ENCODE peak calls at places on chromosomes 16 and 17, in four cellular contexts. T is fibroblast of villous mesenchyme, Z is GM23338, L is fibroblast of lung. B is an unnamed sample.

GRCh38 chr16:15483857-15484256 is 49.5 kb downstream of the BMERB1 start:
- DNase-seq in T (no peak), Z (no peak), L (no peak), B (no peak)

GRCh38 chr16:85395913-85396878 is 216.9 kb upstream of the GSE1 start:
- DNase-seq in T (peak), Z (no peak), L (peak), B (peak)

GRCh38 chr16:28218109-28218508 is 6.3 kb upstream of the XPO6 start:
- DNase-seq in T (peak), Z (peak), L (peak), B (peak)

GRCh38 chr16:11687606-11688519 is 19.6 kb downstream of the SNN start:
- DNase-seq in T (no peak), Z (no peak), L (no peak), B (no peak)

GRCh38 chr17:6495450-6496115 is 51.3 kb downstream of the PIMREG start:
- DNase-seq in T (no peak), Z (no peak), L (no peak), B (no peak)

GRCh38 chr16:10033561-10033960 is 148.7 kb downstream of the GRIN2A start:
- DNase-seq in T (no peak), Z (no peak), L (no peak), B (no peak)

GRCh38 chr16:64398795-64399194 is 723.1 kb downstream of the CDH11 start:
- DNase-seq in T (no peak), Z (no peak), L (no peak), B (no peak)

GRCh38 chr16:57503366-57503765 is 17.1 kb upstream of the DOK4 start:
- DNase-seq in T (no peak), Z (peak), L (no peak), B (peak)

GRCh38 chr16:70478912-70479341 is 24.5 kb downstream of the FCSK start:
- DNase-seq in T (no peak), Z (peak), L (peak), B (peak)

GRCh38 chr17:46876353-46876887 is 25.0 kb downstream of the WNT9B start:
- DNase-seq in T (no peak), Z (peak), L (no peak), B (no peak)

GRCh38 chr16:11964761-11965539 is at the start of gene TNFRSF17:
- DNase-seq in T (peak), Z (no peak), L (no peak), B (no peak)

GRCh38 chr17:32160526-32160925 is 18.2 kb downstream of the RHOT1 start:
- DNase-seq in T (no peak), Z (no peak), L (no peak), B (no peak)

GRCh38 chr16:75420987-75421819 is 12.1 kb downstream of the CFDP1 start:
- DNase-seq in T (peak), Z (peak), L (peak), B (peak)

GRCh38 chr17:80457236-80457856 is 19.1 kb downstream of the NPTX1 start:
- DNase-seq in T (no peak), Z (no peak), L (no peak), B (no peak)

GRCh38 chr16:17395849-17396480 is 74.8 kb downstream of the XYLT1 start:
- DNase-seq in T (peak), Z (no peak), L (peak), B (peak)

GRCh38 chr17:36930501-36930900 is 6.8 kb upstream of the LHX1 start:
- DNase-seq in T (no peak), Z (no peak), L (no peak), B (no peak)

GRCh38 chr17:9432867-9433495 is 142.6 kb downstream of the STX8 start:
- DNase-seq in T (peak), Z (no peak), L (peak), B (no peak)

GRCh38 chr17:57911834-57912673 is 43.2 kb downstream of the CUEDC1 start:
- DNase-seq in T (no peak), Z (peak), L (peak), B (peak)

GRCh38 chr17:18967806-18968744 is 16.1 kb downstream of the SLC5A10 start:
- DNase-seq in T (no peak), Z (no peak), L (no peak), B (no peak)

GRCh38 chr16:85313541-85314208 is 201.4 kb upstream of the CIBAR2 start:
- DNase-seq in T (no peak), Z (no peak), L (peak), B (peak)

GRCh38 chr17:9230346-9230745 is 209.0 kb downstream of the NTN1 start:
- DNase-seq in T (peak), Z (no peak), L (peak), B (no peak)

GRCh38 chr16:11379420-11379819 is 34.2 kb downstream of the RMI2 start:
- DNase-seq in T (no peak), Z (no peak), L (no peak), B (peak)

GRCh38 chr16:69286941-69287713 is 24.0 kb upstream of the VPS4A start:
- DNase-seq in T (peak), Z (peak), L (peak), B (peak)

GRCh38 chr16:81647527-81647926 is 131.6 kb upstream of the PLCG2 start:
- DNase-seq in T (no peak), Z (peak), L (peak), B (peak)

GRCh38 chr17:5544115-5544514 is 40.2 kb downstream of the NLRP1 start:
- DNase-seq in T (no peak), Z (no peak), L (no peak), B (no peak)

GRCh38 chr16:54890381-54890780 is 40.3 kb upstream of the IRX5 start:
- DNase-seq in T (no peak), Z (no peak), L (no peak), B (no peak)

GRCh38 chr17:19470529-19471261 is 59.7 kb downstream of the RNF112 start:
- DNase-seq in T (peak), Z (peak), L (peak), B (peak)

GRCh38 chr16:85329059-85329812 is 217.0 kb upstream of the CIBAR2 start:
- DNase-seq in T (no peak), Z (peak), L (no peak), B (no peak)

GRCh38 chr16:56013962-56014552 is 138.9 kb upstream of the CES5A start:
- DNase-seq in T (peak), Z (peak), L (peak), B (peak)

GRCh38 chr17:39751637-39752036 is 13.9 kb downstream of the GRB7 start:
- DNase-seq in T (no peak), Z (no peak), L (no peak), B (no peak)

GRCh38 chr16:12459401-12459791 is 344.3 kb downstream of the CPPED1 start:
- DNase-seq in T (no peak), Z (no peak), L (no peak), B (no peak)

GRCh38 chr16:69412287-69412686 is 12.1 kb upstream of the CYB5B start:
- DNase-seq in T (no peak), Z (no peak), L (peak), B (peak)

GRCh38 chr17:40304464-40304863 is 4.5 kb upstream of the RARA start:
- DNase-seq in T (peak), Z (no peak), L (peak), B (peak)

GRCh38 chr17:65556014-65556909 is 5.2 kb downstream of the AXIN2 start:
- DNase-seq in T (peak), Z (peak), L (peak), B (peak)

GRCh38 chr16:15955425-15955824 is 6.0 kb downstream of the ABCC1 start:
- DNase-seq in T (no peak), Z (no peak), L (no peak), B (no peak)

GRCh38 chr16:83936581-83937165 is 16.4 kb upstream of the OSGIN1 start:
- DNase-seq in T (no peak), Z (no peak), L (no peak), B (no peak)
- TF ChIP-seq CTCF in T (no peak), Z (no peak), L (no peak), B (no peak)

GRCh38 chr16:88811600-88811849 is 203 bp downstream of the APRT start:
- DNase-seq in T (no peak), Z (no peak), L (no peak), B (no peak)

GRCh38 chr16:88810868-88811599 is 694 bp downstream of the APRT start:
- DNase-seq in T (peak), Z (peak), L (peak), B (peak)

GRCh38 chr16:88809068-88809675 is 2.6 kb downstream of the APRT start:
- DNase-seq in T (no peak), Z (no peak), L (no peak), B (no peak)

GRCh38 chr16:88810166-88810867 is 1.4 kb downstream of the APRT start:
- DNase-seq in T (no peak), Z (no peak), L (no peak), B (peak)

DNA sequence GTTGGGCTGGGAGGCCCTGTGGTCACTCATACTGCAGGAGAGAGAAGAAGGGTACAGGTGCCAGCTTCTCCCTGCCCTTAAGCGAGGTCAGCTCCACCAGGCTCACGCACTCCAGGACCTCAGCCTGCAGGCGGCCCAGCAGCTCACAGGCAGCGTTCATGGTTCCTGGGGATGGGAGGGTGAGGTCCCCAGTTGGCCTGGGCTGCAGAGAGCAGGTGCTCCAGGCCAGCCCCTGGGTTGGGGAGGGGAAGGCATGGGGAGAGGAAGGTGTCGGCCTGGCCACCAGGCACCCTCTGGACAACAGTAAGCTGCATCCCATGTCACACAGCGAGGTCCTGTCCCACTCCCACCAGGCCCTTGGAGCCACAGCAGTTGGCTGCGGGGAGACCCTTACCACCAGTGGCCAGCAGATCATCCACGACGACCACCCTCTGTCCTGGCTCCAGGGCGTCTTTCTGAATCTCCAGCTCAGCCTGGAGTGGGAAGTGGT is 2.0 kb downstream of the APRT start:
- DNase-seq in T (no peak), Z (no peak), L (no peak), B (no peak)
- H3K4me3 ChIP-seq in T (no peak), Z (peak), L (no peak), B (peak)

GRCh38 chr16:30985401-30986128 is 558 bp downstream of the HSD3B7 start:
- DNase-seq in T (no peak), Z (peak), L (no peak), B (no peak)
- TF ChIP-seq CTCF in T (no peak), Z (no peak), L (no peak), B (no peak)

GRCh38 chr17:42389135-42389417 is 834 bp upstream of the STAT3 start:
- DNase-seq in T (no peak), Z (no peak), L (no peak), B (no peak)

GRCh38 chr17:42388381-42389134 is at the start of gene STAT3:
- DNase-seq in T (peak), Z (peak), L (peak), B (peak)

GRCh38 chr17:42387221-42387657 is 1.0 kb downstream of the STAT3 start:
- DNase-seq in T (peak), Z (no peak), L (peak), B (peak)

GRCh38 chr17:42387663-42388380 is 420 bp downstream of the STAT3 start:
- DNase-seq in T (no peak), Z (peak), L (peak), B (peak)

GRCh38 chr17:42389902-42390301 is 1.7 kb upstream of the STAT3 start:
- DNase-seq in T (no peak), Z (no peak), L (no peak), B (no peak)
- H3K4me3 ChIP-seq in T (no peak), Z (no peak), L (no peak), B (no peak)

DNA sequence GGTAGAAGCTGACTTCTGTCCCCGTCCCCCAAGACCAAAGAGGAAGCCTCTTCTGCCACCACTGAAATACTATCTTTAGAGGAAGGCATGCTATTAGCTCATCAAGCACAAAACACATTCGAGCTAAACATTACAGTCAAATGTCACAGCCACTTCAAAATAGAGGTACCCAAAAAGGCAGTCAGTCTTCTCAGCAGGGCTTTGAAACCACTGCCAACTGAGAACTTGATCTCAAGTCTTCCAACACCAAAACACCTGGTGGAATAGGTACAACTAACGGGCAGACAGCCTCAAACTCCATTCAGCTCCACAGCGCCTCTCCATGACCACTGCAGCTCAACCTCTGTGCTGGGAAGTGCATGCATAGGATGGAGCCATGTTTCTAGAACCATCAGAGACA is 36.0 kb downstream of the ZFHX3 start:
- DNase-seq in T (no peak), Z (no peak), L (no peak), B (no peak)
- TF ChIP-seq CTCF in T (no peak), Z (peak), L (no peak), B (no peak)

GRCh38 chr17:15291674-15292361 is 26.7 kb upstream of the PMP22 start:
- DNase-seq in T (no peak), Z (no peak), L (peak), B (peak)
- H3K4me3 ChIP-seq in T (no peak), Z (no peak), L (no peak), B (no peak)

GRCh38 chr17:27609606-27610303 is 21.2 kb upstream of the LGALS9 start:
- DNase-seq in T (peak), Z (peak), L (peak), B (peak)
- TF ChIP-seq CTCF in T (peak), Z (peak), L (peak), B (peak)

GRCh38 chr16:14003119-14003570 is 68.0 kb upstream of the MRTFB start:
- DNase-seq in T (peak), Z (peak), L (peak), B (peak)
- H3K4me3 ChIP-seq in T (peak), Z (peak), L (peak), B (peak)

B was measured in cardiac fibroblast.